ENCODE peak calls at places on chromosomes 1 and 21, in four cellular contexts. C, P, B and T are unnamed samples.

GRCh38 chr21:44519346-44520325 is 20.4 kb downstream of the KRTAP10-1 start:
- DNase-seq in B (no peak), C (no peak), P (no peak), T (no peak)

GRCh38 chr1:204842892-204843291 is 27.8 kb upstream of the NFASC start:
- DNase-seq in B (no peak), C (no peak), P (no peak), T (no peak)

GRCh38 chr1:116159177-116159576 is 48.0 kb downstream of the MAB21L3 start:
- DNase-seq in C (no peak), P (no peak), B (no peak), T (no peak)

GRCh38 chr1:226542623-226543103 is 5.9 kb upstream of the STUM start:
- DNase-seq in B (peak; percentile 54), C (no peak), P (no peak), T (no peak)

GRCh38 chr21:31107151-31107785 is 69.0 kb upstream of the KRTAP19-8 start:
- DNase-seq in B (no peak), C (no peak), P (no peak), T (no peak)

GRCh38 chr1:33379631-33380354 is 51.1 kb downstream of the PHC2 start:
- DNase-seq in P (no peak), B (no peak), C (no peak), T (no peak)

GRCh38 chr1:196738730-196739129 is 35.9 kb upstream of the CFHR3 start:
- DNase-seq in P (no peak), C (no peak), B (no peak), T (no peak)

GRCh38 chr21:27269646-27270045 is 302.8 kb upstream of the ADAMTS5 start:
- DNase-seq in C (no peak), B (no peak), P (no peak), T (no peak)

GRCh38 chr1:67307251-67308060 is at the start of gene IL12RB2:
- DNase-seq in B (no peak), P (no peak), C (peak; percentile 61), T (peak; percentile 30)

GRCh38 chr1:24110642-24111263 is 1.2 kb downstream of the MYOM3 start:
- DNase-seq in P (no peak), C (no peak), B (no peak), T (no peak)

GRCh38 chr1:58586296-58586695 is 9.2 kb upstream of the TACSTD2 start:
- DNase-seq in C (no peak), P (no peak), B (no peak), T (no peak)

GRCh38 chr1:9317591-9318331 is 25.1 kb downstream of the SPSB1 start:
- DNase-seq in P (no peak), B (no peak), C (no peak), T (no peak)

GRCh38 chr21:31501921-31502320 is 157.6 kb upstream of the SOD1 start:
- DNase-seq in B (no peak), C (no peak), P (no peak), T (no peak)

GRCh38 chr1:225347123-225347683 is 80.6 kb downstream of the LBR start:
- DNase-seq in P (peak; percentile 9), B (no peak), C (no peak), T (no peak)

GRCh38 chr1:154157520-154158306 is 2.8 kb upstream of the NUP210L start:
- DNase-seq in P (peak; percentile 64), C (no peak), B (no peak), T (no peak)

GRCh38 chr1:179169616-179170467 is 59.6 kb downstream of the ABL2 start:
- DNase-seq in C (no peak), B (no peak), P (no peak), T (no peak)

GRCh38 chr1:222250376-222250775 is 297.5 kb downstream of the HHIPL2 start:
- DNase-seq in B (no peak), P (no peak), C (no peak), T (no peak)

GRCh38 chr21:25329227-25329626 is 278.1 kb downstream of the MRPL39 start:
- DNase-seq in C (no peak), B (no peak), P (no peak), T (no peak)

GRCh38 chr1:114134518-114134917 is 19.2 kb downstream of the SYT6 start:
- DNase-seq in P (no peak), C (no peak), B (peak; percentile 23), T (no peak)

GRCh38 chr1:204578867-204579664 is 62.9 kb downstream of the MDM4 start:
- DNase-seq in B (no peak), C (no peak), P (peak; percentile 65), T (no peak)

GRCh38 chr1:202589190-202589680 is 121.0 kb downstream of the SYT2 start:
- DNase-seq in B (peak; percentile 88), P (no peak), C (no peak), T (no peak)

GRCh38 chr1:88289703-88290102 is 394.4 kb upstream of the PKN2 start:
- DNase-seq in B (no peak), P (no peak), C (no peak), T (no peak)

GRCh38 chr1:9601942-9602793 is 13.5 kb downstream of the TMEM201 start:
- DNase-seq in P (no peak), B (no peak), C (no peak), T (no peak)

GRCh38 chr21:41411449-41412089 is 14.5 kb upstream of the MX1 start:
- DNase-seq in P (peak; percentile 40), C (peak; percentile 60), B (peak; percentile 9), T (no peak)

GRCh38 chr1:206521694-206522402 is 14.5 kb downstream of the RASSF5 start:
- DNase-seq in B (no peak), P (no peak), C (no peak), T (no peak)

GRCh38 chr21:46171585-46171984 is 12.7 kb downstream of the SPATC1L start:
- DNase-seq in B (no peak), C (no peak), P (no peak), T (no peak)
- TF ChIP-seq SP1 in B (no peak), C (no peak), P (no peak), T (no peak)

DNA sequence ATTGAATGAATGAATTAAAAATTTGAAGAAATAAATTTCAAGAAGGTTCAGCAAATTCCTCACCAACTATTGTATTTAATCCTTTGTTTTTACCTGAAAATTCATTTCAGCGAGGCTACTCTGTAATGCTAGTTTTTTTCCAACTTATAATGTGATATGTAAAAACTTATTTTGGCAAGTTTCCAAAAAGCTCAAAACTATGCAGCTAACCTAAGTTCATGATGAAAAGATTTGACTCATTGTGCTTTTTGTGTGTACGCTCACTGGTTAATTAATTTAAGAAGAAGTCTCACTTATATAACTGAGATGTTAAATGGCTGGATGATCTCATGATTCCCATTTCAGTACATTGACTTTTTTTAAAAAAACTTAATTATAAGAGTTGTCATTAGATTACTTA is 196.0 kb upstream of the SAMSN1 start:
- DNase-seq in B (no peak), P (no peak), C (no peak), T (no peak)
- TF ChIP-seq SUZ12 in B (no peak), P (no peak), C (no peak), T (no peak)

DNA sequence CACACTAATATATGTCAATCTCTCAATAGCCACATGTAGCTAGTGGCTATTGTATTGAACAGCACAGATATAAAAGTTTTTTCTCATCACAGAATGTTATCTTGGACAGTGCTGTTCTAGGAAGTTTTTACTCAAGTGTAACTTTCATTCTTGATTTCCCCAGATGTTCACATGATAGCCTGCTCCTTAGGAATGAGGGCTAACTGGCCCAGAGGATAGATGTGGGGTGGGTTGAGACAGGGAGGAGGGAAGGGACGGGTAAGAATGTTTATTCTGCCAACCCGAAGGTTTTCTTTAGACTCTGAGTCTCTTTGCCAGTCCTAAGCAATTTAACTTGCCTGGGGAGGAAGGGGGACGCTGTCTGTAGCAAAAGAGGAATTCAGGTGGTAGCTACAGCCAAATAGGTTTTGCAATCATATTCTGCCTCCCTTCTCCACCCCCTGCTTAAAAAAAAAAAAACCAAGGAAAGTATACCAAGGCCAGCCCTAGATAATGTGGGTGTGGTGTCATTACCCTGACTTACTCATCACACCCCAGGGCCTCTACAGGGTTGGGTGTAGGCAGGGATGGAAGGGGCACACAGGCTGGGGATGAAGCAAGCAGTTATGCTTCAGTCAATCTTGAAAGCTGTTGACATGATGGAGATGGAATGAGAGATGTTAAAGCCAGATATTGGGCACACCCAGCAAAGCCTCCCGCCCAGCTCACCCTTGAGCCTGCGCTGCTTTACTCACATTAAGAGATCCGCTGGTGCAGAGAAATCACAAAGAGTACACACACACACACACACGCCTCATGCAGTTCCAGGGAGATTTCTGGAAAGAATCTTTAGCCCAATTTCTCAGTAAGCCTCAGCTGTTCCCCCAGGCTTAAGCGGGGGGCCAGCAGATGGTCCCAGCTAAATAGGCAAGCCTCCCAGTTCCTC is 59.9 kb downstream of the PLXNA2 start:
- DNase-seq in B (peak; percentile 42), P (no peak), C (no peak), T (no peak)
- TF ChIP-seq SP1 in B (no peak), P (no peak), C (no peak), T (no peak)

GRCh38 chr1:42960693-42961559 is 2.3 kb upstream of the SLC2A1 start:
- DNase-seq in B (peak; percentile 50), C (no peak), P (no peak), T (no peak)
- TF ChIP-seq SUZ12 in B (no peak), C (no peak), P (no peak), T (no peak)

GRCh38 chr1:234607091-234608025 is 2.6 kb downstream of the IRF2BP2 start:
- DNase-seq in C (no peak), B (peak; percentile 64), P (no peak), T (no peak)
- TF ChIP-seq SP1 in C (no peak), B (no peak), P (no peak), T (no peak)

GRCh38 chr1:208737922-208738321 is 493.7 kb upstream of the PLXNA2 start:
- DNase-seq in C (no peak), P (no peak), B (no peak), T (no peak)
- TF ChIP-seq SUZ12 in C (no peak), P (no peak), B (no peak), T (no peak)

DNA sequence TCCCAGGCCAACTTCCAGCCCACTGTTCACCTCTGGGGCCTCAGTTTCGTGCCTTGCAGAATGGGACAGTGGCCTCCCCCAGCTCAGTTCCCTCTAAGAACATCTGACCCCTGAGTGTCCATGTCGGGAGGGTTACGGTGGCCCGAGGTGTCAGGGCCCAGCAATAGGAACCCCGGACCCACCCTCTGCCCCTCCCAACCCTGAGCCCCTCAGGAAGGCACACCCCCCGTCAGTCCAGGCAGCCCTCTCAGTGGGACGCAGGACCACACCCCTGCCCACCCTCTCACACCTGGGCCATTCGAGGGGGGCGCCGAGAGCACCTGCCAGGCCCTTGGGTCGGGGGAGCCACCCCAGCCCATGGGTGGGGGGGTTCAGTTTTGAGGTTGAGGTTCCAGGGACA is 447 bp downstream of the TTC34 start:
- DNase-seq in C (no peak), B (no peak), P (no peak), T (no peak)
- TF ChIP-seq SP1 in C (no peak), B (no peak), P (no peak), T (no peak)

GRCh38 chr1:43531453-43531905 is 796 bp downstream of the PTPRF start:
- DNase-seq in B (no peak), C (peak; percentile 76), P (no peak), T (peak; percentile 63)

GRCh38 chr1:43531906-43532584 is 1.4 kb downstream of the PTPRF start:
- DNase-seq in C (peak; percentile 75), P (no peak), B (no peak), T (no peak)

GRCh38 chr1:43527111-43527878 is 3.4 kb upstream of the PTPRF start:
- DNase-seq in P (no peak), B (no peak), C (no peak), T (no peak)

GRCh38 chr1:43530483-43531452 is at the start of gene PTPRF:
- DNase-seq in P (no peak), B (no peak), C (peak; percentile 89), T (peak; percentile 86)

GRCh38 chr1:43529206-43529731 is 1.4 kb upstream of the PTPRF start:
- DNase-seq in B (peak; percentile 82), C (peak; percentile 90), P (peak; percentile 30), T (peak; percentile 85)
- TF ChIP-seq SUZ12 in B (no peak), C (no peak), P (no peak), T (no peak)

GRCh38 chr21:16279658-16280581 is 550.1 kb downstream of the USP25 start:
- DNase-seq in B (no peak), P (no peak), C (peak; percentile 49), T (peak; percentile 45)
- TF ChIP-seq SP1 in B (no peak), P (no peak), C (no peak), T (no peak)